ENCODE peak calls at places on chromosome 11, in five cellular contexts. K, L, X, R and W are unnamed samples.
A peak's percentile ranks its signal among the peaks of the same experiment; 100 is the strongest.

GRCh38 chr11:95585071-95585751 is 204.4 kb downstream of the FAM76B start:
- DNase-seq in K (no peak), L (no peak), X (no peak), R (peak; percentile 57), W (no peak)

GRCh38 chr11:13717331-13717730 is 48.9 kb downstream of the FAR1 start:
- DNase-seq in K (no peak), L (no peak), X (peak; percentile 55), R (peak; percentile 78), W (peak; percentile 20)

GRCh38 chr11:111413849-111414248 is 34.8 kb upstream of the POU2AF1 start:
- DNase-seq in K (no peak), L (no peak), X (no peak), R (no peak), W (no peak)

GRCh38 chr11:134124660-134125451 is 56.0 kb downstream of the JAM3 start:
- DNase-seq in K (peak; percentile 34), L (no peak), X (no peak), R (peak; percentile 28), W (no peak)

GRCh38 chr11:586376-587316 is 10.4 kb downstream of the PHRF1 start:
- DNase-seq in K (no peak), L (no peak), X (no peak), R (no peak), W (no peak)

GRCh38 chr11:12769834-12770345 is 95.7 kb downstream of the TEAD1 start:
- DNase-seq in K (no peak), L (no peak), X (no peak), R (peak; percentile 56), W (peak; percentile 83)

GRCh38 chr11:133951484-133952198 is 5.1 kb downstream of the IGSF9B start:
- DNase-seq in K (no peak), L (no peak), X (no peak), R (no peak), W (no peak)

GRCh38 chr11:59145534-59145933 is 2.9 kb downstream of the FAM111A start:
- DNase-seq in K (no peak), L (no peak), X (peak; percentile 73), R (peak; percentile 81), W (no peak)

GRCh38 chr11:7577226-7577882 is 63.6 kb downstream of the PPFIBP2 start:
- DNase-seq in K (no peak), L (peak; percentile 47), X (no peak), R (peak; percentile 43), W (no peak)

GRCh38 chr11:83613767-83614121 is 327.6 kb upstream of the CCDC90B start:
- DNase-seq in K (no peak), L (no peak), X (no peak), R (no peak), W (no peak)

GRCh38 chr11:86303257-86303656 is 1.2 kb downstream of the HIKESHI start:
- DNase-seq in K (no peak), L (no peak), X (no peak), R (no peak), W (no peak)

GRCh38 chr11:38547464-38547863 is 1949.4 kb upstream of the RAG2 start:
- DNase-seq in K (no peak), L (no peak), X (no peak), R (no peak), W (no peak)

GRCh38 chr11:44767421-44767820 is 40.7 kb downstream of the TSPAN18 start:
- DNase-seq in K (no peak), L (no peak), X (no peak), R (no peak), W (no peak)

GRCh38 chr11:122209619-122210377 is 93.8 kb upstream of the BLID start:
- DNase-seq in K (no peak), L (peak; percentile 14), X (peak; percentile 67), R (peak; percentile 96), W (no peak)

GRCh38 chr11:128604723-128605122 is 17.4 kb upstream of the ETS1 start:
- DNase-seq in K (no peak), L (no peak), X (no peak), R (no peak), W (no peak)

GRCh38 chr11:26947904-26948639 is 45.8 kb upstream of the FIBIN start:
- DNase-seq in K (no peak), L (no peak), X (peak; percentile 71), R (no peak), W (no peak)

GRCh38 chr11:44776840-44777536 is 50.2 kb downstream of the TSPAN18 start:
- DNase-seq in K (no peak), L (no peak), X (no peak), R (no peak), W (no peak)

GRCh38 chr11:102347526-102348331 is 715 bp downstream of the BIRC2 start:
- DNase-seq in K (no peak), L (peak; percentile 17), X (no peak), R (peak; percentile 55), W (no peak)

GRCh38 chr11:46675288-46675851 is 25.0 kb downstream of the ARHGAP1 start:
- DNase-seq in K (peak; percentile 55), L (peak; percentile 68), X (peak; percentile 52), R (peak; percentile 78), W (peak; percentile 44)

GRCh38 chr11:69715446-69715845 is 11.6 kb upstream of the FGF19 start:
- DNase-seq in K (no peak), L (no peak), X (no peak), R (no peak), W (no peak)

GRCh38 chr11:121321614-121322243 is 29.2 kb downstream of the SC5D start:
- DNase-seq in K (no peak), L (peak; percentile 49), X (no peak), R (peak; percentile 39), W (no peak)

GRCh38 chr11:13685461-13686108 is 17.1 kb downstream of the FAR1 start:
- DNase-seq in K (no peak), L (no peak), X (no peak), R (no peak), W (no peak)

GRCh38 chr11:1335811-1336761 is 26.7 kb upstream of the TOLLIP start:
- DNase-seq in K (peak; percentile 68), L (peak; percentile 69), X (peak; percentile 82), R (peak; percentile 95), W (peak; percentile 6)

GRCh38 chr11:68354181-68354872 is 41.9 kb downstream of the LRP5 start:
- DNase-seq in K (peak; percentile 88), L (peak; percentile 89), X (peak; percentile 95), R (peak; percentile 92), W (peak; percentile 81)

GRCh38 chr11:73995247-73995646 is 12.6 kb upstream of the UCP2 start:
- DNase-seq in K (no peak), L (no peak), X (no peak), R (no peak), W (no peak)

GRCh38 chr11:46346886-46347636 is at the start of gene DGKZ:
- DNase-seq in K (peak; percentile 87), L (peak; percentile 90), X (no peak), R (peak; percentile 73), W (no peak)

GRCh38 chr11:15841898-15842297 is 514.4 kb downstream of the SOX6 start:
- DNase-seq in K (no peak), L (peak; percentile 28), X (no peak), R (no peak), W (no peak)

GRCh38 chr11:5301846-5302245 is at the start of gene OR51B4:
- DNase-seq in K (no peak), L (no peak), X (no peak), R (no peak), W (no peak)

GRCh38 chr11:65236194-65237059 is 25.3 kb upstream of the POLA2 start:
- DNase-seq in K (no peak), L (no peak), X (no peak), R (no peak), W (no peak)

GRCh38 chr11:126502159-126502558 is 146.7 kb downstream of the ST3GAL4 start:
- DNase-seq in K (no peak), L (no peak), X (no peak), R (no peak), W (no peak)

GRCh38 chr11:79042824-79043223 is 398.0 kb downstream of the TENM4 start:
- DNase-seq in K (no peak), L (no peak), X (no peak), R (no peak), W (no peak)

GRCh38 chr11:9247863-9248262 is 17.3 kb downstream of the DENND5A start:
- DNase-seq in K (no peak), L (no peak), X (no peak), R (no peak), W (no peak)

GRCh38 chr11:128421577-128421976 is 165.8 kb downstream of the ETS1 start:
- DNase-seq in K (no peak), L (no peak), X (no peak), R (peak; percentile 46), W (no peak)

GRCh38 chr11:79439430-79439892 is 1.4 kb downstream of the TENM4 start:
- DNase-seq in K (no peak), L (no peak), X (no peak), R (peak; percentile 51), W (no peak)

GRCh38 chr11:65720237-65720934 is at the start of gene RNASEH2C:
- DNase-seq in K (peak; percentile 89), L (peak; percentile 86), X (peak; percentile 45), R (peak; percentile 84), W (no peak)

GRCh38 chr11:80103149-80103859 is 662.5 kb upstream of the TENM4 start:
- DNase-seq in K (no peak), L (no peak), X (peak; percentile 93), R (peak; percentile 90), W (peak; percentile 88)

GRCh38 chr11:131136476-131136875 is 220.2 kb upstream of the SNX19 start:
- DNase-seq in K (no peak), L (no peak), X (no peak), R (peak; percentile 11), W (no peak)

GRCh38 chr11:7341551-7341950 is 89.8 kb downstream of the SYT9 start:
- DNase-seq in K (no peak), L (no peak), X (no peak), R (no peak), W (no peak)

GRCh38 chr11:125272092-125272491 is 107.5 kb downstream of the PKNOX2 start:
- DNase-seq in K (no peak), L (no peak), X (no peak), R (no peak), W (no peak)
- TF ChIP-seq CTCF in K (no peak), L (no peak), X (no peak), R (no peak), W (no peak)

GRCh38 chr11:62727007-62727832 is at the start of gene HNRNPUL2:
- DNase-seq in K (peak; percentile 99), L (peak; percentile 99), X (peak; percentile 96), R (peak; percentile 99), W (peak; percentile 74)
- TF ChIP-seq CTCF in K (no peak), L (no peak), X (no peak), R (no peak), W (peak; percentile 17)

DNA sequence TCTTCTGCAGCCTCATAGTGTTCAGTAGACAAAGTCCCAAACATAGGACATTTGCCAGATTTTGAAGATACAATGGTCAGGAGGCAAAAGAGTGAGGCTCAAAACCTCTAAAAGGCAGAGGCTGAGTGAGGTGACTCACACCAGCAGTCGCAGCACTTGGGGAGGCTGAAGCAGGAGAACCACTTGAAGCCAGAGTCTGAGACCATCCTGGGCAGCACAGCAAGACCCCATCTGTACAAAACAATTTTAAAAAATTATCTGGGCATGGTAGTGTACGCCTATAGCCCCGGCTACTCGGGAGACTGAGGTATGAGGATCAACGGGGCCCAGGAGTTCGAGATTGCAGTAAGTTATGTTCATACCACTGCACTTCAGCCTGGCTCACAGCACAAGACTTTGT is 14.2 kb upstream of the ZFTA start:
- DNase-seq in K (no peak), L (no peak), X (no peak), R (no peak), W (no peak)
- TF ChIP-seq CTCF in K (no peak), L (no peak), X (no peak), R (no peak), W (no peak)

GRCh38 chr11:10564692-10565318 is 3.7 kb downstream of the LYVE1 start:
- DNase-seq in K (no peak), L (no peak), X (no peak), R (peak; percentile 48), W (no peak)
- TF ChIP-seq CTCF in K (no peak), L (no peak), X (peak; percentile 55), R (peak; percentile 27), W (peak; percentile 47)